ENCODE peak calls at places on chromosome 18, in seven cellular contexts. W, H, Q, Y, L, N and S are unnamed samples. For H3K9me3, the result is how much of the 10 kb centered on the place peaks cover.

GRCh38 chr18:43396266-43396665 is 119.0 kb upstream of the SYT4 start:
- DNase-seq in W (no peak), H (peak), Q (no peak), Y (no peak), L (no peak), N (no peak), S (no peak)

GRCh38 chr18:76697441-76697901 is 124.9 kb upstream of the ZNF236 start:
- DNase-seq in W (no peak), H (no peak), Q (peak), Y (no peak), L (no peak), N (no peak), S (peak)

GRCh38 chr18:76678248-76678647 is 144.1 kb upstream of the ZNF236 start:
- DNase-seq in W (no peak), H (no peak), Q (no peak), Y (peak), L (no peak), N (no peak), S (peak)

GRCh38 chr18:44259610-44260009 is 421.1 kb upstream of the SETBP1 start:
- DNase-seq in W (no peak), H (no peak), Q (no peak), Y (no peak), L (no peak), N (no peak), S (no peak)

GRCh38 chr18:42486296-42486695 is 531.3 kb downstream of the PIK3C3 start:
- DNase-seq in W (no peak), H (no peak), Q (no peak), Y (no peak), L (no peak), N (no peak), S (no peak)

GRCh38 chr18:59719533-59720325 is 22.5 kb upstream of the CCBE1 start:
- DNase-seq in W (no peak), H (no peak), Q (no peak), Y (no peak), L (no peak), N (no peak), S (no peak)

GRCh38 chr18:43893001-43893637 is 615.8 kb upstream of the SYT4 start:
- DNase-seq in W (peak), H (no peak), Q (no peak), Y (no peak), L (no peak), N (peak), S (no peak)

GRCh38 chr18:44090453-44090852 is 590.2 kb upstream of the SETBP1 start:
- DNase-seq in W (no peak), H (no peak), Q (no peak), Y (no peak), L (no peak), N (peak), S (no peak)

GRCh38 chr18:75253784-75254183 is 43.2 kb downstream of the TSHZ1 start:
- DNase-seq in W (no peak), H (no peak), Q (no peak), Y (no peak), L (no peak), N (no peak), S (no peak)

DNA sequence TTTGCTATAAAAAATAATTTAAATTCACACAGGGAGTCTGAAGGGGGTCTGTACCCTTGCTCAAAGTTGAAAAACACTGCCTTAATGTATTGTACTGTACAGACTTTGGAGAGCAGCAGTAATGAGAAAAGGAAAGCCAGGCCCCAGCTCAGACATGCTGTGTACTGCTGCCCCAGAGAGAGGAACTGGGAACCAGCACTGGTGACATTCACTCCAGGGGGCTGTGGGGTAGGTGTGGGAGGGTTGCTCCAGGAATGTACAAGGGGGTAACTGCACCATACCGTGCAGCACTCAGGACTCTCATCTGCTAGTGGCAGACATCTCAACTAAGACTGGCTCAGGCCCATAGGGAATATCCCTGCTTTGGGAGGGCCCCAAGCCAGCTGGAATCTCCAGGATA is 146.0 kb upstream of the RMP24 start:
- DNase-seq in W (no peak), H (no peak), Q (no peak), Y (no peak), L (no peak), N (no peak), S (no peak)
- H3K4me3 ChIP-seq in W (no peak), H (no peak), Q (no peak), Y (no peak), L (no peak), N (no peak), S (no peak)

GRCh38 chr18:47964086-47964485 is 33.6 kb upstream of the SMAD2 start:
- DNase-seq in W (no peak), H (no peak), Q (no peak), Y (no peak), L (no peak), N (no peak), S (no peak)
- H3K9me3 ChIP-seq in W (under half), H (under half), Q (under half), Y (under half), L (under half), N (under half), S (under half)

GRCh38 chr18:5891361-5892215 is 3.7 kb downstream of the TMEM200C start:
- DNase-seq in W (no peak), H (no peak), Q (no peak), Y (peak), L (no peak), N (no peak), S (no peak)
- H3K4me3 ChIP-seq in W (no peak), H (no peak), Q (no peak), Y (peak), L (no peak), N (no peak), S (no peak)

GRCh38 chr18:23569299-23570063 is 16.8 kb downstream of the NPC1 start:
- DNase-seq in W (no peak), H (no peak), Q (no peak), Y (no peak), L (no peak), N (no peak), S (no peak)

GRCh38 chr18:23568739-23569138 is 17.6 kb downstream of the NPC1 start:
- DNase-seq in W (no peak), H (no peak), Q (no peak), Y (no peak), L (no peak), N (no peak), S (no peak)

GRCh38 chr18:23570912-23571504 is 15.3 kb downstream of the NPC1 start:
- DNase-seq in W (no peak), H (no peak), Q (no peak), Y (no peak), L (no peak), N (no peak), S (no peak)

GRCh38 chr18:23565916-23566547 is 20.3 kb downstream of the NPC1 start:
- DNase-seq in W (no peak), H (no peak), Q (no peak), Y (no peak), L (no peak), N (peak), S (no peak)

DNA sequence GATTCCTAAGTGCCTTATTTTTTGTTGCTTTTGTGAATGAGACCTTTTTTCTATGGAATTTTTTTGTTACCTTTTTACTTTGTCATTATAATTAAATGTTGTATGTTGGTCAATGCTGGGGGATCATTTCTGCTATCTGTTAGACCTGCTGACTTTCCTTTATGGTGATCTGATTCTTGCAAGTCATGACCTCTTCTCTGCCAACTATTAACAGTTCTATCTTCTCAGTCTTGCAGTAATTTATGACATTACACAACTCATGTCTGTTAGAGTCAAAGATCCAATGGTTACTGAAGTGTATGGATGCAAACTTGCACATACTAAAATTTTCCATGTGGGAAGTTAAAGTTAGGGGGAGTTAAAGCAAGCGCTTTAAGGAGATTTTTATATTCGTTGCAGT is 18.0 kb downstream of the NPC1 start:
- DNase-seq in W (no peak), H (no peak), Q (no peak), Y (no peak), L (no peak), N (no peak), S (no peak)
- H3K9me3 ChIP-seq in W (under half), H (under half), Q (under half), Y (under half), L (under half), N (under half), S (under half)

GRCh38 chr18:2845175-2845574 is 1.6 kb upstream of the EMILIN2 start:
- DNase-seq in W (no peak), H (no peak), Q (no peak), Y (no peak), L (no peak), N (no peak), S (no peak)
- H3K4me3 ChIP-seq in W (no peak), H (no peak), Q (no peak), Y (no peak), L (no peak), N (no peak), S (no peak)

DNA sequence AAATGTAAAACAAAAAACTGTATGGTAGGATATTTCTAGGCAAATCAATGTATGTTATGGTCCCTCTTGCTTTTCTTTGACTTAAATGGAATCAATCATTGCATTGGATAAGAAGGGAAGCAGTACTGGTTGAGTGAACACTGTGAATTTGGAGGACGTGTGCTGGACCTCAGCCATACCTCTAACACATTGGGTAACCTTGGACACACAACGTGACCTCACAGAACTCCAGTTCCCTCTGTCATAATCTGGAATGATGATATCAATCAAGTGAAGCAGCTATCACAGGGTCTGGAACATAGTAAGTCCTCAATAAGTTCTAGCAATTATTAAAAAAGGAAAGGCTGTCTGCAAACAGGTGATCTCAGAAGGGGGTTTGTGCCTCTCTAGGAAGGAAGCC is 474.9 kb upstream of the TCF4 start:
- DNase-seq in W (no peak), H (no peak), Q (no peak), Y (no peak), L (no peak), N (no peak), S (no peak)
- H3K9me3 ChIP-seq in W (under half), H (under half), Q (under half), Y (under half), L (under half), N (under half), S (under half)

GRCh38 chr18:63159590-63159989 is 160.0 kb downstream of the BCL2 start:
- DNase-seq in W (no peak), H (no peak), Q (peak), Y (no peak), L (no peak), N (no peak), S (no peak)
- H3K4me3 ChIP-seq in W (no peak), H (no peak), Q (no peak), Y (no peak), L (no peak), N (no peak), S (no peak)

GRCh38 chr18:72155327-72155726 is 388.8 kb downstream of the CBLN2 start:
- DNase-seq in W (no peak), H (no peak), Q (no peak), Y (no peak), L (no peak), N (no peak), S (no peak)
- H3K9me3 ChIP-seq in W (under half), H (under half), Q (under half), Y (under half), L (under half), N (under half), S (under half)

GRCh38 chr18:26309283-26309682 is 83.0 kb downstream of the TAF4B start:
- DNase-seq in W (no peak), H (no peak), Q (no peak), Y (no peak), L (no peak), N (peak), S (no peak)
- H3K4me3 ChIP-seq in W (no peak), H (no peak), Q (no peak), Y (no peak), L (no peak), N (no peak), S (no peak)